ENCODE peak calls at places on chromosomes 6 and 20, in four cellular contexts. E is AG04449, T is fibroblast of the aortic adventitia, C is HT1080. I is an unnamed sample.

GRCh38 chr20:38730989-38731737 is 6.9 kb downstream of the SLC32A1 start:
- DNase-seq in C (peak; percentile 62), T (peak; percentile 48), E (no peak), I (peak; percentile 41)

GRCh38 chr6:125640441-125641150 is 108.8 kb upstream of the HEY2 start:
- DNase-seq in C (no peak), T (no peak), E (no peak), I (no peak)

GRCh38 chr20:5513975-5514516 is 197.3 kb upstream of the PROKR2 start:
- DNase-seq in C (peak; percentile 54), T (no peak), E (no peak), I (no peak)

GRCh38 chr6:135062735-135063134 is 8.1 kb upstream of the HBS1L start:
- DNase-seq in E (no peak), T (no peak), C (peak; percentile 24), I (no peak)

GRCh38 chr6:17086469-17086868 is 15.4 kb upstream of the STMND1 start:
- DNase-seq in T (peak; percentile 86), C (peak; percentile 65), E (peak; percentile 24), I (no peak)

GRCh38 chr6:16505711-16506362 is 255.4 kb downstream of the ATXN1 start:
- DNase-seq in E (no peak), T (peak; percentile 91), C (peak; percentile 20), I (no peak)

GRCh38 chr6:158165919-158166416 is 2.1 kb downstream of the SERAC1 start:
- DNase-seq in C (no peak), T (peak; percentile 15), E (no peak), I (no peak)

GRCh38 chr6:8420031-8420588 is 15.2 kb downstream of the SLC35B3 start:
- DNase-seq in C (no peak), E (no peak), T (no peak), I (no peak)

GRCh38 chr6:44254201-44254956 is 2.9 kb downstream of the SLC35B2 start:
- DNase-seq in C (peak; percentile 48), E (no peak), T (no peak), I (no peak)

GRCh38 chr6:27575594-27576361 is 102.9 kb upstream of the ZNF184 start:
- DNase-seq in E (no peak), C (peak; percentile 88), T (no peak), I (no peak)

GRCh38 chr6:143333749-143334520 is 116.6 kb downstream of the ADAT2 start:
- DNase-seq in T (no peak), C (no peak), E (no peak), I (no peak)

GRCh38 chr6:142746524-142746923 is 198.5 kb downstream of the HIVEP2 start:
- DNase-seq in C (peak; percentile 39), E (no peak), T (peak; percentile 18), I (no peak)

GRCh38 chr6:81552644-81553043 is 199.8 kb downstream of the TENT5A start:
- DNase-seq in E (no peak), T (peak; percentile 15), C (no peak), I (no peak)

GRCh38 chr6:113031591-113031990 is 684.5 kb downstream of the RFPL4B start:
- DNase-seq in C (no peak), E (no peak), T (no peak), I (no peak)

GRCh38 chr6:52077180-52077884 is 10.1 kb downstream of the PKHD1 start:
- DNase-seq in T (no peak), E (no peak), C (no peak), I (no peak)

GRCh38 chr20:4962257-4962855 is 39.0 kb downstream of the SLC23A2 start:
- DNase-seq in C (no peak), T (no peak), E (no peak), I (peak; percentile 16)

GRCh38 chr20:63947638-63948456 is 8.4 kb downstream of the UCKL1 start:
- DNase-seq in C (no peak), E (no peak), T (no peak), I (no peak)

GRCh38 chr6:96898241-96898851 is 655 bp upstream of the NDUFAF4 start:
- DNase-seq in T (peak; percentile 47), E (no peak), C (peak; percentile 27), I (no peak)

GRCh38 chr6:163585932-163586437 is 171.5 kb downstream of the QKI start:
- DNase-seq in T (peak; percentile 90), E (peak; percentile 57), C (peak; percentile 87), I (no peak)

GRCh38 chr6:24323632-24324337 is 34.1 kb downstream of the DCDC2 start:
- DNase-seq in E (no peak), C (no peak), T (no peak), I (no peak)

GRCh38 chr6:122736606-122737005 is 42.9 kb upstream of the FABP7 start:
- DNase-seq in C (no peak), E (no peak), T (no peak), I (no peak)

GRCh38 chr6:131199568-131200272 is 64.5 kb downstream of the AKAP7 start:
- DNase-seq in C (peak; percentile 77), E (no peak), T (peak; percentile 63), I (peak; percentile 50)

GRCh38 chr20:4835244-4836177 is 113.8 kb downstream of the PRND start:
- DNase-seq in T (peak; percentile 97), E (no peak), C (no peak), I (no peak)

GRCh38 chr6:169774347-169774746 is 22.9 kb downstream of the ERMARD start:
- DNase-seq in T (no peak), C (no peak), E (no peak), I (no peak)

GRCh38 chr20:6802227-6802626 is 34.7 kb downstream of the BMP2 start:
- DNase-seq in C (no peak), E (no peak), T (peak; percentile 23), I (no peak)

GRCh38 chr6:9938801-9939200 is 476.1 kb downstream of the TFAP2A start:
- DNase-seq in T (no peak), E (no peak), C (no peak), I (no peak)

GRCh38 chr6:166751051-166751595 is 124.1 kb upstream of the RPS6KA2 start:
- DNase-seq in C (no peak), E (no peak), T (no peak), I (no peak)

GRCh38 chr6:26030716-26031115 is 56.5 kb upstream of the HFE start:
- DNase-seq in T (no peak), C (no peak), E (no peak), I (no peak)

GRCh38 chr6:144148891-144149290 is 1.4 kb upstream of the STX11 start:
- DNase-seq in E (no peak), C (no peak), T (peak; percentile 68), I (no peak)

GRCh38 chr6:14726816-14727493 is 518.9 kb upstream of the JARID2 start:
- DNase-seq in T (no peak), C (no peak), E (no peak), I (no peak)

GRCh38 chr20:44897133-44897532 is 11.6 kb downstream of the YWHAB start:
- DNase-seq in E (no peak), C (no peak), T (no peak), I (no peak)

GRCh38 chr6:41652876-41653641 is 14.8 kb downstream of the MDFI start:
- DNase-seq in T (no peak), E (no peak), C (no peak), I (no peak)

GRCh38 chr6:7523922-7524321 is 17.5 kb upstream of the DSP start:
- DNase-seq in E (no peak), T (no peak), C (no peak), I (no peak)

GRCh38 chr6:108549741-108550140 is 11.0 kb upstream of the FOXO3 start:
- DNase-seq in T (no peak), C (no peak), E (no peak), I (no peak)

GRCh38 chr6:134372603-134373281 is 54.8 kb upstream of the SGK1 start:
- DNase-seq in E (no peak), C (no peak), T (peak; percentile 93), I (no peak)

GRCh38 chr6:129162605-129163004 is 279.7 kb downstream of the LAMA2 start:
- DNase-seq in C (no peak), E (no peak), T (peak; percentile 28), I (no peak)

GRCh38 chr6:43771858-43772570 is 2.0 kb downstream of the VEGFA start:
- DNase-seq in C (no peak), T (no peak), E (no peak), I (peak; percentile 47)

GRCh38 chr6:113122060-113122459 is 735.1 kb upstream of the MARCKS start:
- DNase-seq in T (peak; percentile 88), E (peak; percentile 76), C (peak; percentile 95), I (no peak)

GRCh38 chr20:51860015-51860882 is 57.9 kb upstream of the SALL4 start:
- DNase-seq in E (no peak), C (no peak), T (peak; percentile 39), I (no peak)